ENCODE peak calls at places on chromosomes 12 and 14, in four cellular contexts. One of them, this sample, is unnamed.

GRCh38 chr12:96698965-96699364 is 208.1 kb upstream of the NEDD1 start:
- DNase-seq in nephron progenitor cell: no peak
- DNase-seq in natural killer cell: no peak
- DNase-seq in CD4-positive, alpha-beta T cell: no peak
- DNase-seq in this sample: no peak

GRCh38 chr14:51620036-51620435 is 31.7 kb upstream of the FRMD6 start:
- DNase-seq in nephron progenitor cell: no peak
- DNase-seq in natural killer cell: no peak
- DNase-seq in CD4-positive, alpha-beta T cell: no peak
- DNase-seq in this sample: no peak

GRCh38 chr14:68088463-68088862 is 268.9 kb downstream of the RAD51B start:
- DNase-seq in nephron progenitor cell: peak
- DNase-seq in natural killer cell: no peak
- DNase-seq in CD4-positive, alpha-beta T cell: no peak
- DNase-seq in this sample: no peak

GRCh38 chr14:102532204-102532658 is 22.7 kb upstream of the ANKRD9 start:
- DNase-seq in nephron progenitor cell: no peak
- DNase-seq in natural killer cell: no peak
- DNase-seq in CD4-positive, alpha-beta T cell: no peak
- DNase-seq in this sample: no peak

GRCh38 chr14:100654814-100655795 is 67.9 kb upstream of the BEGAIN start:
- DNase-seq in nephron progenitor cell: peak
- DNase-seq in natural killer cell: peak
- DNase-seq in CD4-positive, alpha-beta T cell: peak
- DNase-seq in this sample: no peak

GRCh38 chr12:115507951-115508722 is 769.4 kb downstream of the MED13L start:
- DNase-seq in nephron progenitor cell: no peak
- DNase-seq in natural killer cell: no peak
- DNase-seq in CD4-positive, alpha-beta T cell: no peak
- DNase-seq in this sample: no peak

GRCh38 chr12:51721281-51721940 is 127.1 kb downstream of the FIGNL2 start:
- DNase-seq in nephron progenitor cell: peak
- DNase-seq in natural killer cell: peak
- DNase-seq in CD4-positive, alpha-beta T cell: peak
- DNase-seq in this sample: peak

GRCh38 chr12:84922721-84923120 is 10.1 kb upstream of the SLC6A15 start:
- DNase-seq in nephron progenitor cell: no peak
- DNase-seq in natural killer cell: no peak
- DNase-seq in CD4-positive, alpha-beta T cell: no peak
- DNase-seq in this sample: no peak

GRCh38 chr12:57124259-57124877 is 3.9 kb upstream of the LRP1 start:
- DNase-seq in nephron progenitor cell: peak
- DNase-seq in natural killer cell: peak
- DNase-seq in CD4-positive, alpha-beta T cell: peak
- DNase-seq in this sample: peak

GRCh38 chr14:63922696-63923421 is 70.1 kb downstream of the SYNE2 start:
- DNase-seq in nephron progenitor cell: no peak
- DNase-seq in natural killer cell: no peak
- DNase-seq in CD4-positive, alpha-beta T cell: no peak
- DNase-seq in this sample: no peak

GRCh38 chr12:38912116-38912515 is 6.7 kb upstream of the CPNE8 start:
- DNase-seq in nephron progenitor cell: no peak
- DNase-seq in natural killer cell: no peak
- DNase-seq in CD4-positive, alpha-beta T cell: no peak
- DNase-seq in this sample: no peak

GRCh38 chr14:93033983-93034670 is 81.6 kb downstream of the ITPK1 start:
- DNase-seq in nephron progenitor cell: peak
- DNase-seq in natural killer cell: peak
- DNase-seq in CD4-positive, alpha-beta T cell: peak
- DNase-seq in this sample: peak

GRCh38 chr12:116878567-116879508 is 2.4 kb downstream of the HRK start:
- DNase-seq in nephron progenitor cell: peak
- DNase-seq in natural killer cell: no peak
- DNase-seq in CD4-positive, alpha-beta T cell: no peak
- DNase-seq in this sample: peak

GRCh38 chr14:22981090-22982012 is 1.0 kb downstream of the AJUBA start:
- DNase-seq in nephron progenitor cell: peak
- DNase-seq in natural killer cell: no peak
- DNase-seq in CD4-positive, alpha-beta T cell: no peak
- DNase-seq in this sample: peak

GRCh38 chr12:104057771-104058197 is 6.5 kb upstream of the HCFC2 start:
- DNase-seq in nephron progenitor cell: no peak
- DNase-seq in natural killer cell: no peak
- DNase-seq in CD4-positive, alpha-beta T cell: no peak
- DNase-seq in this sample: no peak

DNA sequence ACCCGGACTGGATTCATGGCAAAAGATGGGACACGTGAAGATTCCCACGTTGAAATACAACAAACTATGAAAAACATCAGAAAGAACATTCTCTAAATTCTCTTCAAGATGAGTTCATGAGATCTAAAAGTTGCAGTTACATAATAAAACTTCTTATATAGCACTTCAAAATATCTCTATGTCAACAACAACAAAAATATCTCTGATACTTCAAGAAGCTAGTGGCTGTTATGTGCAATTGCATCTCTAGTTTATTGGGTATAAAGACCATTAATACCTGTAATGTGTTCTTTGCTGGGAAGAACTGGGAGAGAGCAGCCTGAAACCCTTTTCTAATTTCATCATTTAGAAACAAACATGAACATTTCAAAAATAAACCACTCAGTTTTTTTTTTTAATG is 69.2 kb upstream of the RGS6 start:
- DNase-seq in nephron progenitor cell: no peak
- DNase-seq in natural killer cell: no peak
- DNase-seq in CD4-positive, alpha-beta T cell: no peak
- DNase-seq in this sample: no peak
- TF ChIP-seq CTCF in nephron progenitor cell: no peak
- TF ChIP-seq CTCF in natural killer cell: no peak
- TF ChIP-seq CTCF in CD4-positive, alpha-beta T cell: no peak
- TF ChIP-seq CTCF in this sample: no peak

GRCh38 chr12:74021937-74022336 is 515.7 kb upstream of the ATXN7L3B start:
- DNase-seq in nephron progenitor cell: peak
- DNase-seq in natural killer cell: no peak
- DNase-seq in CD4-positive, alpha-beta T cell: no peak
- DNase-seq in this sample: no peak
- TF ChIP-seq CTCF in nephron progenitor cell: peak
- TF ChIP-seq CTCF in natural killer cell: no peak
- TF ChIP-seq CTCF in CD4-positive, alpha-beta T cell: peak
- TF ChIP-seq CTCF in this sample: no peak

DNA sequence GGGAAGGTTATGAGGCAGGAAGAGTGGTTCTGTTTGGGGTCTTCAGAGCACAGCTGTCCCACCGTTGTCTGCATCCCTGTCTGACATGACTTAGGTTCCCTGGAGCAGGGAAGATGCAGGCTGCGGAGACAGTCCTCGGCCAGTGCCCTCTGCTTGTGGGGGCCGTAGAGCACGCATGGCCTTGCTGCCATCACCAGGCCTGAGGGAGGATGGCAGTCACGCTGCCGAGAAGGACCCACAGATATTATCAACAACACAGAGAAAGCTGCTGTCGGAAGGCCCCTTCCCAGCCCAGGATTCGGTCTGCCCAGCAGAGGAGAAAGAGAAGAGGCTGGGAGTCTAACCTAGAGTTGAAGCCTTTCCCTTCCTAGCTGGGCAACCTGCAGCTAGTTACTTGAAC is 35.0 kb downstream of the ERH start:
- DNase-seq in nephron progenitor cell: peak
- DNase-seq in natural killer cell: no peak
- DNase-seq in CD4-positive, alpha-beta T cell: no peak
- DNase-seq in this sample: no peak
- TF ChIP-seq CTCF in nephron progenitor cell: peak
- TF ChIP-seq CTCF in natural killer cell: no peak
- TF ChIP-seq CTCF in CD4-positive, alpha-beta T cell: no peak
- TF ChIP-seq CTCF in this sample: no peak

DNA sequence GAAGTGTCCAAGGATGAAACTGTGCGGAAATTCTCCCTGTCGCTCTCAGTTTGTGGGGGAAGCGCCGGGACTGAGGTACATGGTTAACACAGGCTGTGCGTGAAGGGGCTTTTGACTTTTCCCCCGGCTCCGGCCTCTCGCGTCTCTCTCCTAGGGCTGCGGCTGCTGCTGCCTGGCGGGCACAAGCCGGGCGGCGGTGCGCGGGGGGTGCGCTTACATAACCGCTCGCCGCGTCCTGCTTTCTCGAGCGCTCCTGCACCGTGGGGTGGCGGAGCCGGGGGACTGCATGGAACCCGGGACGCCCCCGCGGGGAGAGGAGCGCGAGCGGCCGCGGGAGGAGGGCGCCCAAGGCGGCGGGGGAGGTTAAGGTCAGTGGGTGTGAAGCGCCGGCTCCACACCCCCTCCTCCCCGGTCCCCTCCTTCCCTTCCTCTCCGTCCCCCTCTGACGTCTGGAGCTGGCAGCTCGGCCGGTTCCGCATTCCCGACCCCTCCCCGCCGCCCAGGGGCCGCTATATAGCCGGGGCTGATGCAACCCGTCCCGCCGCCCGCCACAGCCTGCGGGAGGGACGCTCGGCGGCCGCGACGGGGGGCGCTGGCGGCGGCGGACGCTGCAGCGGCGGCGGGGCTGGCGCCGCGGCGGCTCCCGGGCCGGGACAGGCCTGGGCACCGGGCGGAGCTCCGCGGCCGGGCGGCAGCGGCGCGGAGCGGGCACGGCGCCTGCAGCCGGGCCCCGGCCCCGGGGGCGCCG is at the start of gene JDP2:
- DNase-seq in nephron progenitor cell: peak
- DNase-seq in natural killer cell: peak
- DNase-seq in CD4-positive, alpha-beta T cell: peak
- DNase-seq in this sample: peak
- TF ChIP-seq CTCF in nephron progenitor cell: no peak
- TF ChIP-seq CTCF in natural killer cell: no peak
- TF ChIP-seq CTCF in CD4-positive, alpha-beta T cell: no peak
- TF ChIP-seq CTCF in this sample: no peak

DNA sequence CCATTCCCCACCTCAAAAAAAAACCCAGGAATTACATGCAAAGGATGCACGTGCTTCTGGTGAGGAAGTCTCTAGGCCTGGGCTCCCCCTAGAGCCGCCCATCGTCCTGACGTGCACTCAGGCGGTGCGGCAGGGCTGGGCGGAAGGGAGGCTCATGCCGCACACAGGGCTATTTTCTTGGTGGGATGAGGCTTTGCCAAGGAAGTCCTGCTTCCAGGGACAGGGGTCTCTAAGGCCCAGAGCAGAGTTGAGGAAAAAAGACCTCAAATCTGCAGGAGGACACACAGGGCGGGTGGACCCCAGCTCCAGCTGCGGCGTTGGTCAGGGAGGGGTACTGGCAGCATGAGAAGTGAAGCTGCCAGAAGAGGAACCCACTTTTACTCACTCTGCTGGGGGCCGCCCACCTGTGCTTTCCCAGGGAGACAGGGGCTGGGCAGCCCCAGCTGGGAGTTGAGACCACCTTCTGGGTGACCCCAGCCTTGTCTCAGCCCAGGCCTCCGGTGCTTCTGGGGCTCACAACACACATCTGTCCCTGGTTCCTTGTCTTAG is 4.2 kb downstream of the RHOF start:
- DNase-seq in nephron progenitor cell: no peak
- DNase-seq in natural killer cell: peak
- DNase-seq in CD4-positive, alpha-beta T cell: no peak
- DNase-seq in this sample: peak
- TF ChIP-seq CTCF in nephron progenitor cell: no peak
- TF ChIP-seq CTCF in natural killer cell: no peak
- TF ChIP-seq CTCF in CD4-positive, alpha-beta T cell: peak
- TF ChIP-seq CTCF in this sample: no peak

GRCh38 chr12:120316798-120317257 is 10.8 kb downstream of the PLA2G1B start:
- DNase-seq in nephron progenitor cell: no peak
- DNase-seq in natural killer cell: no peak
- DNase-seq in CD4-positive, alpha-beta T cell: no peak
- DNase-seq in this sample: no peak

GRCh38 chr12:120317258-120318105 is 10.1 kb downstream of the PLA2G1B start:
- DNase-seq in nephron progenitor cell: peak
- DNase-seq in natural killer cell: peak
- DNase-seq in CD4-positive, alpha-beta T cell: peak
- DNase-seq in this sample: peak

DNA sequence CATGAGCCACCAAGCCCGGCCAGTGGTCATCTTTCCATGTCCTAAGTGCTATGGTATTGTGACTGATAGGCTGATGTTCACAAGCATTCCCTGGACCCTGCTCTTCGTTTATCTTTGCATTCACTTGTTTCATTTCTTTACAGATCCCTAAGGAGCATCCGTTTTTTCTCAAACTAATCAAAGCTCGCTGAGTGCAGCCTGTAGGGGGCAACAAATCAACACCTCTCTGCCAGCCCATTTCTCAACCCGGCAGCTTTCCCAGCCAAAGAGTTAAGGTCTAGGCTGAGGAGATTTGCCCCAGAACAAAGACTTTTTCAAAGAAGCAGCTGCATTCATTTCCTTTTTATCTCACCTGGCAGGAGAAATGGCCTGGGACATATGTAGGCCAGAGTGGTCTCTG is 12.1 kb downstream of the SIRT4 start:
- DNase-seq in nephron progenitor cell: no peak
- DNase-seq in natural killer cell: no peak
- DNase-seq in CD4-positive, alpha-beta T cell: no peak
- DNase-seq in this sample: no peak
- TF ChIP-seq CTCF in nephron progenitor cell: no peak
- TF ChIP-seq CTCF in natural killer cell: no peak
- TF ChIP-seq CTCF in CD4-positive, alpha-beta T cell: no peak
- TF ChIP-seq CTCF in this sample: no peak